ENCODE peak calls at places on chromosome 10, in four cellular contexts. Y, N, O and H are unnamed samples.

GRCh38 chr10:110977662-110978061 is 58.3 kb downstream of the SHOC2 start:
- DNase-seq in Y (no peak), O (no peak), N (no peak), H (no peak)

GRCh38 chr10:1645896-1646295 is 91.4 kb downstream of the ADARB2 start:
- DNase-seq in N (no peak), O (no peak), Y (no peak), H (no peak)

GRCh38 chr10:120612756-120613155 is 155.7 kb downstream of the PLPP4 start:
- DNase-seq in N (no peak), O (no peak), Y (no peak), H (no peak)

GRCh38 chr10:113454341-113455061 is 98.4 kb upstream of the HABP2 start:
- DNase-seq in Y (peak; percentile 69), O (no peak), N (peak; percentile 32), H (peak; percentile 33)

GRCh38 chr10:132971448-132972148 is 29.2 kb upstream of the CFAP46 start:
- DNase-seq in N (no peak), O (no peak), Y (peak; percentile 53), H (peak; percentile 69)

GRCh38 chr10:100744980-100745881 is at the start of gene PAX2:
- DNase-seq in Y (peak; percentile 69), N (peak; percentile 12), O (no peak), H (peak; percentile 89)

GRCh38 chr10:5587151-5588079 is 62.7 kb downstream of the CALML3 start:
- DNase-seq in Y (no peak), O (no peak), N (no peak), H (no peak)

GRCh38 chr10:1424648-1425047 is 312.7 kb downstream of the ADARB2 start:
- DNase-seq in Y (no peak), O (no peak), N (no peak), H (no peak)

GRCh38 chr10:121302541-121303180 is 295.6 kb downstream of the FGFR2 start:
- DNase-seq in N (no peak), O (no peak), Y (no peak), H (no peak)

GRCh38 chr10:44386546-44387052 is 1.7 kb upstream of the CXCL12 start:
- DNase-seq in O (no peak), N (peak; percentile 65), Y (peak; percentile 95), H (no peak)

GRCh38 chr10:31146496-31147219 is 115.0 kb upstream of the ZNF438 start:
- DNase-seq in O (no peak), Y (no peak), N (no peak), H (no peak)
- TF ChIP-seq USF2 in O (no peak), Y (no peak), N (no peak), H (no peak)

DNA sequence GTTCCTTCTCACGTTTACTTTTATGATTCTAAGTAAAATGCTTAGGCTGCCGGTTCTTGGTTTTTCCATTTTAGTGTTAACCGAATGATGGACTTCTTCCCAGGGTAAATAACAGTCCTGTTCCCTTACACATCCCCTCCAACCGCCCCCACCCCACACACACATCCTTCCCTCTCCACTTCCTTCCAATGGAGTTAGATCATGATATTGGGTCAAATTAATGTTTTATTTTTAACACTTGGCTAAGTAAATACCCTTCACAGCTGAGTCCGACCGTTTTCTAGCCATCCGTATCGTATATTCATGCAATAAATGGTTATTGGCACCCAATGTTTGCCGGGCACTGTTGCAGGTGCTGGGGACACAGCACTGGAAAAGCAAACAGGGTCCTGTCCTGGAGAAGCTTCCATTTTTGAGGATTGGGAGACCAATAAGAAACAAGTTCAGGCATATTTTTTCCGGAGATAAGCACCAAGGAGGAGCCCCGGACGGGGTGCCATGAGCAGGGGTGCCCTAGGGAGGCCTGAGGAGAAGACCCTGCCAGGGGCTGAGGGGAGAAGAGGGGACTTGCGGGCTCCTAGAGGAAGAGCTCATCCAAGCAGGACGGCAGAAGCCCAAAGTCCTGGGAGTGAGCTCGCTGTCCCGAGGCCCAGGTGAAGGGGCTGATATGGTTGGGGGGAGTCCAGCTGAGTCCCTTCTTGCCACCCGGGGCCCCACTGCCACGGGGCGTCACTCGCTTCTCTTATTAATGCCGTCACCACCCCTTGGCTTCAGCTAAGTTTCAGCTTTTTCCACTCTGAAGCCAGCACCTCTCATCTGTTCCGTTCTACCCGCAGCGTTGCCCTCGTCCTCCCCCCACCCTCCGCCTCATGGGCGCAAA is 126.0 kb upstream of the RET start:
- DNase-seq in N (no peak), Y (no peak), O (no peak), H (no peak)
- TF ChIP-seq TAF1 in N (no peak), Y (no peak), O (no peak), H (no peak)

GRCh38 chr10:11177926-11178453 is 160.3 kb downstream of the CELF2 start:
- DNase-seq in Y (no peak), O (no peak), N (peak; percentile 46), H (no peak)

GRCh38 chr10:11180228-11180627 is 162.6 kb downstream of the CELF2 start:
- DNase-seq in N (peak; percentile 44), Y (no peak), O (no peak), H (no peak)

GRCh38 chr10:11178606-11179221 is 161.0 kb downstream of the CELF2 start:
- DNase-seq in Y (peak; percentile 21), O (peak; percentile 98), N (peak; percentile 96), H (no peak)

GRCh38 chr10:11181996-11182395 is 164.3 kb downstream of the CELF2 start:
- DNase-seq in N (no peak), Y (no peak), O (no peak), H (no peak)

GRCh38 chr10:11179231-11180105 is 161.8 kb downstream of the CELF2 start:
- DNase-seq in O (no peak), Y (no peak), N (no peak), H (no peak)
- TF ChIP-seq USF2 in O (no peak), Y (no peak), N (no peak), H (no peak)

DNA sequence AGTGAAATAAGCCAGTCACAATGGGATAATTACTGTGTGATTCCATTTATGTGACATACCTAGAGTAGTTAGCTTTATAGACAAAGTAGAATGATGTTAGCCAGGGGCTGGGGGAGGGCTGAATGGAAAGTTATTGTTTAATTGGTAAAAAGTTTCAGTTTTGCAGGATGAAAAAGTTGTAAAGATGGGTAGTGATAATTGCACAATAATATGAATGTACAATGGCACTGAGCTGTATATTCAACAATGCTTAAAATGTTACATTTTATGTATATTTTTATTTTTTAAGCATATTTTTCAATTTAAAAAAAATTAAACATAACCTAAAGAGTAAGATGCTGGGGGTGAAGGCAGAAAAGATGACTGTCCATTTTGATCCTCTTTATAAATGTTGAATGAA is 216.1 kb upstream of the KAT6B start:
- DNase-seq in Y (no peak), O (no peak), N (no peak), H (no peak)
- TF ChIP-seq TAF1 in Y (no peak), O (no peak), N (no peak), H (no peak)

DNA sequence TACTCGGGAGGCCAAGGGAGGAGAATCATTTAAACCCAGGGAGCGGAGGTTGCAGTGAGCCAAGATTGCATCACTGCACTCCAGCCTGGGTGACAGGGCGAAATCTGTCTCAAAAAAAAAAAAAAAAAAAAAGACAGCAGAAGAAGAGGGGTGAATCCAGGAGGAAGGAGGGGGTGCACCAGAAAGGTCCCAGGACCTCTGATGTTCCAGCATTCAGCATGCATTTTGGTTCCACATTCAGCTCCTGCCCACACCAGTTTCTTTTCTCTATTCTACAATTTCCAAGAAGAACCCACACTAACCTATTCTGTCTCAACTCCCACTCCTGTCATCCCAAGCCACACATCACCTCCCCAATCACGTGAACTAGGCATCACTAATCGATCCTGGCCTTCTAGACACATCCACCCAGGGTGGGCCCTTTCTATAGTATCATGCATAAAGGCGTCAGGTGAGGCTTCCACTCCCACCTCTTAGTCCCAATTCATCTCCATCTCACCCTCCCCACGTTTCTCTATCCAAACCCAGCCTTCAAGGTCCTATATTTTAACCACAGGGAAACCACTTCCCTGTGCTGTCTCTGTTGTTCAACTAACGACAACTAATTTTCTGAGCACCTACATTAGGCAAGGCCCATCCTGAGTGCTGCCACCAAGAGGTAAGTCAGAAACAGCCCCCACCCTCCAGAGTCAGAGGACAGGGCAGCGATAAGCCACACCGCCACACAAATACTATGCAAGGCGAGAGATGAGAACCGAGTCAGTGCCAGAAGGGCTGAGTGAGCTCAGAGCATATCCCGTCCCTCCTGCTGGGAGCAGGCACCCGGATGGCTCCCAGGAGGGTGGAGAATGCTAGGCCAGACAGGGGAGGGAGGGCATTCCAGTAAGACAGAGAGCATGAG is 2.2 kb downstream of the ANXA11 start:
- DNase-seq in N (peak; percentile 94), Y (no peak), O (peak; percentile 55), H (no peak)
- TF ChIP-seq USF2 in N (peak; percentile 92), Y (no peak), O (peak; percentile 72), H (no peak)

GRCh38 chr10:122435212-122435827 is 19.1 kb upstream of the ARMS2 start:
- DNase-seq in O (no peak), N (peak; percentile 21), Y (peak; percentile 47), H (no peak)
- TF ChIP-seq TAF1 in O (no peak), N (no peak), Y (no peak), H (no peak)

GRCh38 chr10:92239600-92240288 is 51.1 kb downstream of the CPEB3 start:
- DNase-seq in Y (peak; percentile 86), O (no peak), N (no peak), H (no peak)
- TF ChIP-seq USF2 in Y (no peak), O (no peak), N (no peak), H (no peak)

GRCh38 chr10:283916-284356 is 148.7 kb downstream of the ZMYND11 start:
- DNase-seq in Y (no peak), O (peak; percentile 79), N (no peak), H (no peak)
- TF ChIP-seq TAF1 in Y (no peak), O (no peak), N (no peak), H (no peak)

GRCh38 chr10:70528726-70529362 is 50.3 kb downstream of the PALD1 start:
- DNase-seq in O (no peak), N (peak; percentile 79), Y (peak; percentile 79), H (no peak)
- TF ChIP-seq USF2 in O (peak; percentile 13), N (peak; percentile 95), Y (peak; percentile 43), H (peak; percentile 88)